ENCODE peak calls at places on chromosomes 16 and 17, in seven cellular contexts. N, Q, H, V, G, P and A are unnamed samples.

GRCh38 chr16:67349172-67349571 is 22.6 kb downstream of the LRRC36 start:
- DNase-seq in N (no peak), Q (no peak), H (no peak), V (no peak), G (no peak), P (no peak), A (no peak)

GRCh38 chr17:8753136-8753975 is 5.0 kb downstream of the SPDYE4 start:
- DNase-seq in N (no peak), Q (no peak), H (no peak), V (no peak), G (no peak), P (no peak), A (no peak)

GRCh38 chr17:31491794-31492171 is 100.3 kb downstream of the RAB11FIP4 start:
- DNase-seq in N (no peak), Q (peak; percentile 67), H (no peak), V (no peak), G (no peak), P (no peak), A (no peak)

GRCh38 chr17:72404872-72405271 is 284.1 kb downstream of the SOX9 start:
- DNase-seq in N (no peak), Q (no peak), H (no peak), V (no peak), G (no peak), P (no peak), A (no peak)

GRCh38 chr17:1959871-1960569 is 65.1 kb downstream of the RTN4RL1 start:
- DNase-seq in N (peak; percentile 48), Q (no peak), H (no peak), V (no peak), G (no peak), P (no peak), A (no peak)

GRCh38 chr16:11139624-11140375 is 116.2 kb downstream of the SOCS1 start:
- DNase-seq in N (no peak), Q (peak; percentile 67), H (no peak), V (no peak), G (no peak), P (no peak), A (no peak)

GRCh38 chr17:7685533-7686220 is 1.6 kb downstream of the TP53 start:
- DNase-seq in N (peak; percentile 76), Q (peak; percentile 96), H (peak; percentile 92), V (peak; percentile 93), G (peak; percentile 92), P (peak; percentile 97), A (peak; percentile 87)

GRCh38 chr16:30658731-30659506 is 688 bp downstream of the FBRS start:
- DNase-seq in N (peak; percentile 96), Q (peak; percentile 98), H (peak; percentile 84), V (peak; percentile 81), G (peak; percentile 94), P (peak; percentile 88), A (peak; percentile 91)

GRCh38 chr17:41559548-41559947 is 12.3 kb downstream of the KRT9 start:
- DNase-seq in N (no peak), Q (no peak), H (no peak), V (no peak), G (no peak), P (no peak), A (no peak)

GRCh38 chr17:66540131-66540781 is 237.8 kb downstream of the PRKCA start:
- DNase-seq in N (peak; percentile 62), Q (no peak), H (no peak), V (peak; percentile 23), G (no peak), P (no peak), A (no peak)

GRCh38 chr17:30378191-30378796 is 433 bp upstream of the CPD start:
- DNase-seq in N (no peak), Q (peak; percentile 68), H (no peak), V (peak; percentile 30), G (no peak), P (peak; percentile 68), A (no peak)

GRCh38 chr16:1559446-1559975 is 26.0 kb downstream of the TMEM204 start:
- DNase-seq in N (no peak), Q (peak; percentile 78), H (no peak), V (no peak), G (no peak), P (no peak), A (no peak)

GRCh38 chr16:74564451-74564984 is 42.4 kb downstream of the GLG1 start:
- DNase-seq in N (no peak), Q (no peak), H (no peak), V (no peak), G (no peak), P (no peak), A (no peak)

GRCh38 chr16:456891-457483 is 31.5 kb downstream of the RAB11FIP3 start:
- DNase-seq in N (no peak), Q (no peak), H (no peak), V (no peak), G (no peak), P (no peak), A (no peak)

GRCh38 chr16:2748757-2749455 is 3.5 kb upstream of the SRRM2 start:
- DNase-seq in N (no peak), Q (no peak), H (no peak), V (no peak), G (no peak), P (no peak), A (no peak)

GRCh38 chr17:7856081-7856791 is 1.1 kb downstream of the NAA38 start:
- DNase-seq in N (no peak), Q (peak; percentile 72), H (no peak), V (peak; percentile 72), G (no peak), P (peak; percentile 72), A (peak; percentile 51)

GRCh38 chr16:12311887-12312286 is 335.4 kb downstream of the SNX29 start:
- DNase-seq in N (no peak), Q (no peak), H (no peak), V (no peak), G (no peak), P (no peak), A (no peak)

GRCh38 chr16:61471737-61472136 is 564.5 kb downstream of the CDH8 start:
- DNase-seq in N (no peak), Q (no peak), H (no peak), V (no peak), G (no peak), P (no peak), A (no peak)

GRCh38 chr16:79609861-79610260 is 9.3 kb upstream of the MAF start:
- DNase-seq in N (no peak), Q (no peak), H (no peak), V (no peak), G (peak; percentile 51), P (no peak), A (no peak)

DNA sequence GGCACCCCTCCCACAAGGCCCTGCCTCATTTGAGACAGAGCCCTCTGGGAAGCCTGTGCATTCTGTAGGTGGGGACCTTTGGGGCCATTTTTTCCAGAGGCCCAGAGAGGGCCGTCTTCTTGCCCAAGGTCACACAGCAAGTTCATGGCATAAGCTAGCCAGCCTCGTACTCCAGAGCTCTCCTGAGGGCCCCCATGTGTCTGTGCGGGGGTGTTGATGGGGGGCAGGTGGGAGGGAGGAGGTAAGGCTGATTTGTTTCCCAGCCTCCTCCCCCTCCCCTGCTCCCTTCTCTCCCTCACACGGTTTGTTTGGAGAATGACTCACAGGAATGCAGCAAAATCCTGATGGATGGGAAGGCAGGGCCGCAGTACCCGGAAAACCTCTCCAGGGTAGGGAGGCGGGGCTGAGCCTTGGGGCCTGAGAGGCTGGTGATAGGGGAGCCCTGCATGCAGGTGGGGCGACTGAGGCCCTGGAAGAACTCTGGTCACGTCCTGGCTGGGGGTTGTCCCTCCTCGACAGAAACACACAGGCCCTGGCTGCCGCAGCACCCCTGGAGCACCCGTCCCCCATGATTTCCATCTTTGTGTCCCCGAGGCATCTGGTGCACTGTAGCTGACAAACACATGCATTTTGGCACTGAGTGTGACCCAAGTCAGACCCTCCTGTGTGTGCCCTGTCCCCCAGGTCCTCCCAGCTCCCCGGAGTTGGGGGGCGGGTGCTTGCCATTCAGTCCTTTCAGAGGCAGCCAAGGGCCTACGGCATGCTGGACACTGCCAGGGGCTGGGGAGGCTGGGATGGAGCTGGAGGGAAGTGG is 29.7 kb downstream of the RAI1 start:
- DNase-seq in N (peak; percentile 79), Q (peak; percentile 75), H (peak; percentile 93), V (no peak), G (no peak), P (peak; percentile 94), A (no peak)
- TF ChIP-seq CTCF in N (no peak), Q (no peak), H (no peak), V (no peak), G (no peak), P (no peak), A (no peak)

GRCh38 chr17:69223809-69224208 is 4.8 kb downstream of the ABCA10 start:
- DNase-seq in N (peak; percentile 15), Q (no peak), H (no peak), V (no peak), G (no peak), P (no peak), A (peak; percentile 10)
- TF ChIP-seq CTCF in N (no peak), Q (no peak), H (no peak), V (no peak), G (no peak), P (no peak), A (no peak)

GRCh38 chr17:15134363-15134762 is 130.8 kb downstream of the PMP22 start:
- DNase-seq in N (no peak), Q (no peak), H (no peak), V (no peak), G (no peak), P (no peak), A (no peak)
- TF ChIP-seq CTCF in N (no peak), Q (no peak), H (no peak), V (no peak), G (no peak), P (no peak), A (no peak)

DNA sequence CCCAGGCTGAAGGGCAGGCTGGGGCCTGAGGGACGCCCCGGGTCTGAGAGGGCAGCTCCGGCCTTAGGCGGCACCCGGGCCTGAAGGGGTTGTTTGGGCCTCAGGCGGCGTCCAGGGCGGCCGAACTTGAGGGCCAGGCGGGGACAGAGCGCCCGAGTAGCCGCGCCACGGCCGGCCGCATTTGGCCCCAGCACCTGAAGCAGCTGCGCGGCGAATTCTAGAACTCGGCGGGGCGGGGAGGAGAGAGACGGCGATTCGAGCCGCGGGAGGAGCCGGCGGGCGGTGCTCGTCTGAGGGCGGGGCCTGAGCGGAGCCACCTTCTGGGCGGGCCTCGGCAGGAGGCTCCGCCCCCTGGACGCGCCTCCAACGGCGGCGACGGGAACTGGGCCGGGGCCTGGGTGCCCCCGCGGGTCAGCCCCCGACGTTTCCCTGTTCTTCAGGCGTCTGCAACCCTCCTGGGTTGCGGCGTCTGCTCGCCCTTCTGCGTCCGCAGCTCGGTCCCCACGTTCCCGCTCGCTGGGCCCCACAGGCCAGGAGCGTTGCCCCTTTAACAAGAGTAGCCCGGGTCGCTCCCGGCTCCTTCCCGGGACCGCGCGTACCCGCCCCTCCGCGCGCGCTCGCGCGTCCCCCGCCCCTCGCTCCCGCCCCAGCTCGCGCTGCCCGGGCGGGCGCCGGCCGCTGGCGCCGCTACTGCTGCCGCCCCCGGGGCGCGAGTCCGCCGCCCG is at the start of the genes INCA1 and KIF1C:
- DNase-seq in N (peak; percentile 54), Q (peak; percentile 97), H (peak; percentile 93), V (peak; percentile 90), G (peak; percentile 87), P (peak; percentile 98), A (peak; percentile 100)
- TF ChIP-seq CTCF in N (no peak), Q (no peak), H (no peak), V (no peak), G (no peak), P (peak; percentile 17), A (no peak)

GRCh38 chr17:57273471-57273870 is 17.1 kb downstream of the MSI2 start:
- DNase-seq in N (no peak), Q (no peak), H (no peak), V (no peak), G (no peak), P (no peak), A (no peak)
- TF ChIP-seq CTCF in N (no peak), Q (no peak), H (no peak), V (no peak), G (no peak), P (no peak), A (no peak)